ENCODE peak calls at places on chromosomes 7 and 10, in eight cellular contexts. F, X, U, V, E, B, L and C are unnamed samples.

GRCh38 chr10:59895629-59896116 is 10.7 kb downstream of the CCDC6 start:
- DNase-seq in X (no peak), E (no peak), U (no peak), L (no peak), B (no peak), F (no peak), V (no peak), C (peak)

GRCh38 chr7:74403521-74404387 is 50.0 kb upstream of the GTF2IRD1 start:
- DNase-seq in X (no peak), F (no peak), E (no peak), L (no peak), V (peak), B (no peak), U (no peak), C (no peak)

GRCh38 chr10:29183304-29183918 is 105.5 kb upstream of the LYZL1 start:
- DNase-seq in U (no peak), V (no peak), B (no peak), F (no peak), L (no peak), E (no peak), X (no peak), C (no peak)

GRCh38 chr7:158774916-158775315 is 54.4 kb downstream of the ESYT2 start:
- DNase-seq in F (no peak), L (no peak), E (no peak), V (no peak), B (no peak), U (no peak), X (no peak), C (no peak)

GRCh38 chr7:121394709-121395140 is 1.4 kb downstream of the FAM3C start:
- DNase-seq in E (no peak), U (peak), L (no peak), F (no peak), B (no peak), V (no peak), X (no peak), C (no peak)

GRCh38 chr7:55457801-55458200 is 92.7 kb downstream of the LANCL2 start:
- DNase-seq in U (no peak), X (no peak), V (no peak), E (no peak), L (no peak), F (no peak), B (no peak), C (no peak)

GRCh38 chr10:123579675-123580074 is 86.5 kb upstream of the GPR26 start:
- DNase-seq in U (no peak), V (no peak), B (no peak), F (no peak), L (no peak), E (no peak), X (no peak), C (no peak)

GRCh38 chr7:12389089-12389700 is 14.5 kb downstream of the VWDE start:
- DNase-seq in X (peak), E (no peak), L (no peak), B (no peak), V (no peak), U (peak), F (peak), C (peak)

GRCh38 chr7:34463830-34464229 is 194.2 kb upstream of the NPSR1 start:
- DNase-seq in F (no peak), L (no peak), B (no peak), U (peak), V (no peak), X (no peak), E (no peak), C (peak)

GRCh38 chr10:97025613-97026242 is 160.0 kb downstream of the SLIT1 start:
- DNase-seq in B (peak), E (peak), U (peak), F (no peak), X (peak), L (peak), V (peak), C (peak)

GRCh38 chr7:43071604-43072003 is 40.8 kb upstream of the HECW1 start:
- DNase-seq in F (no peak), B (no peak), X (peak), E (no peak), U (peak), V (no peak), L (no peak), C (no peak)

GRCh38 chr10:11877506-11877905 is 54.4 kb downstream of the PROSER2 start:
- DNase-seq in B (no peak), F (no peak), X (no peak), E (no peak), U (no peak), L (no peak), V (no peak), C (no peak)

GRCh38 chr7:69722836-69723235 is 124.6 kb downstream of the AUTS2 start:
- DNase-seq in E (no peak), B (no peak), F (no peak), L (no peak), X (no peak), U (no peak), V (no peak), C (peak)

GRCh38 chr7:131578602-131579001 is 22.2 kb upstream of the PODXL start:
- DNase-seq in L (no peak), X (peak), U (no peak), B (no peak), F (no peak), E (no peak), V (no peak), C (no peak)

GRCh38 chr7:21128418-21128817 is 299.5 kb upstream of the SP4 start:
- DNase-seq in L (no peak), B (no peak), U (peak), V (no peak), E (no peak), F (no peak), X (peak), C (peak)

GRCh38 chr7:15323545-15323944 is 238.3 kb downstream of the AGMO start:
- DNase-seq in B (no peak), F (no peak), V (no peak), E (no peak), L (no peak), X (no peak), U (no peak), C (no peak)

GRCh38 chr10:819326-819725 is 112.2 kb downstream of the LARP4B start:
- DNase-seq in V (no peak), L (no peak), U (no peak), E (no peak), X (no peak), F (peak), B (no peak), C (no peak)

GRCh38 chr7:157476654-157477549 is 140.1 kb downstream of the DNAJB6 start:
- DNase-seq in V (peak), L (no peak), X (no peak), U (no peak), B (no peak), F (no peak), E (no peak), C (no peak)

GRCh38 chr10:130973127-130973839 is 338.2 kb downstream of the TCERG1L start:
- DNase-seq in V (peak), E (no peak), X (no peak), F (no peak), B (no peak), U (no peak), L (no peak), C (no peak)

GRCh38 chr10:128000660-128001059 is 93.8 kb downstream of the PTPRE start:
- DNase-seq in E (no peak), L (no peak), F (no peak), B (no peak), U (peak), X (no peak), V (no peak), C (peak)

GRCh38 chr10:70296406-70296899 is 12.6 kb upstream of the NPFFR1 start:
- DNase-seq in E (no peak), X (no peak), U (peak), B (no peak), V (peak), F (peak), L (no peak), C (peak)

GRCh38 chr7:94092980-94093379 is 88.8 kb upstream of the BET1 start:
- DNase-seq in B (no peak), V (no peak), E (no peak), L (no peak), U (no peak), X (no peak), F (no peak), C (no peak)

GRCh38 chr7:55206235-55207029 is 158.7 kb upstream of the LANCL2 start:
- DNase-seq in L (no peak), E (no peak), X (no peak), F (no peak), V (no peak), B (no peak), U (no peak), C (no peak)